ENCODE peak calls at places on chromosomes 1 and 21, in six cellular contexts. B is hepatocyte, J is fibroblast of lung, A is stomach, X is esophagus squamous epithelium, D is GM23338. Q is an unnamed sample.

GRCh38 chr1:199463521-199464127 is 563.9 kb upstream of the NR5A2 start:
- DNase-seq in B (peak; percentile 61), J (peak; percentile 69), A (peak; percentile 26), X (no peak), D (peak; percentile 88), Q (peak; percentile 51)

GRCh38 chr1:13708380-13709010 is 8.5 kb downstream of the PRDM2 start:
- DNase-seq in B (peak; percentile 38), J (no peak), A (no peak), X (no peak), D (no peak), Q (peak; percentile 52)

GRCh38 chr1:22641906-22642636 is 1.4 kb upstream of the C1QC start:
- DNase-seq in B (peak; percentile 85), J (peak; percentile 23), A (peak; percentile 88), X (no peak), D (peak; percentile 88), Q (no peak)

GRCh38 chr1:228798548-228798947 is 63.3 kb downstream of the RHOU start:
- DNase-seq in B (no peak), J (no peak), A (no peak), X (no peak), D (no peak), Q (no peak)

GRCh38 chr1:206020393-206021007 is 3.2 kb downstream of the CTSE start:
- DNase-seq in B (no peak), J (no peak), A (no peak), X (no peak), D (no peak), Q (no peak)

GRCh38 chr1:26142165-26142564 is 16.7 kb upstream of the FAM110D start:
- DNase-seq in B (no peak), J (no peak), A (no peak), X (no peak), D (no peak), Q (no peak)

GRCh38 chr1:109457819-109458218 is 8.5 kb upstream of the SYPL2 start:
- DNase-seq in B (no peak), J (no peak), A (no peak), X (no peak), D (no peak), Q (no peak)

GRCh38 chr1:175687699-175688098 is 55.7 kb downstream of the TNR start:
- DNase-seq in B (no peak), J (no peak), A (no peak), X (no peak), D (no peak), Q (no peak)

GRCh38 chr1:168365719-168366474 is 85.2 kb downstream of the TBX19 start:
- DNase-seq in B (peak; percentile 42), J (no peak), A (no peak), X (no peak), D (peak; percentile 44), Q (no peak)

GRCh38 chr1:226829105-226829504 is 41.3 kb upstream of the PSEN2 start:
- DNase-seq in B (no peak), J (no peak), A (no peak), X (no peak), D (no peak), Q (no peak)

GRCh38 chr1:160474392-160475242 is 48.4 kb downstream of the SLAMF6 start:
- DNase-seq in B (no peak), J (no peak), A (no peak), X (no peak), D (no peak), Q (no peak)

GRCh38 chr1:1162597-1163537 is 10.8 kb upstream of the TTLL10 start:
- DNase-seq in B (peak; percentile 93), J (no peak), A (peak; percentile 95), X (no peak), D (peak; percentile 72), Q (peak; percentile 72)

GRCh38 chr1:207822602-207823451 is 71.0 kb downstream of the CD46 start:
- DNase-seq in B (peak; percentile 30), J (no peak), A (peak; percentile 92), X (peak; percentile 58), D (peak; percentile 53), Q (no peak)

GRCh38 chr1:8230284-8230605 is 87.7 kb upstream of the SLC45A1 start:
- DNase-seq in B (no peak), J (no peak), A (no peak), X (no peak), D (no peak), Q (no peak)

GRCh38 chr1:39969531-39970270 is 14.8 kb downstream of the MFSD2A start:
- DNase-seq in B (no peak), J (no peak), A (no peak), X (no peak), D (no peak), Q (peak; percentile 79)

GRCh38 chr1:235595079-235595478 is 54.5 kb downstream of the GNG4 start:
- DNase-seq in B (no peak), J (no peak), A (no peak), X (no peak), D (no peak), Q (no peak)

GRCh38 chr1:116405241-116406135 is 32.4 kb downstream of the ATP1A1 start:
- DNase-seq in B (no peak), J (no peak), A (no peak), X (no peak), D (no peak), Q (no peak)

GRCh38 chr1:184518958-184519357 is 132.1 kb downstream of the C1orf21 start:
- DNase-seq in B (no peak), J (no peak), A (no peak), X (no peak), D (no peak), Q (no peak)

GRCh38 chr1:243621973-243622372 is 228.1 kb downstream of the AKT3 start:
- DNase-seq in B (no peak), J (peak; percentile 48), A (no peak), X (no peak), D (peak; percentile 37), Q (no peak)

GRCh38 chr1:203311368-203312301 is 6.3 kb downstream of the BTG2 start:
- DNase-seq in B (no peak), J (no peak), A (no peak), X (no peak), D (no peak), Q (no peak)

GRCh38 chr1:100762461-100762860 is 42.9 kb downstream of the VCAM1 start:
- DNase-seq in B (no peak), J (no peak), A (no peak), X (no peak), D (no peak), Q (no peak)

GRCh38 chr1:9047019-9047418 is 20.8 kb upstream of the SLC2A7 start:
- DNase-seq in B (no peak), J (no peak), A (no peak), X (no peak), D (no peak), Q (no peak)

GRCh38 chr1:85707267-85707989 is 805 bp downstream of the ZNHIT6 start:
- DNase-seq in B (no peak), J (peak; percentile 7), A (no peak), X (no peak), D (no peak), Q (no peak)

GRCh38 chr21:15617968-15618367 is 111.8 kb upstream of the USP25 start:
- DNase-seq in B (no peak), J (peak; percentile 76), A (no peak), X (no peak), D (peak; percentile 46), Q (peak; percentile 51)

GRCh38 chr1:160112370-160112769 is 3.2 kb upstream of the ATP1A2 start:
- DNase-seq in B (no peak), J (no peak), A (no peak), X (no peak), D (no peak), Q (no peak)

DNA sequence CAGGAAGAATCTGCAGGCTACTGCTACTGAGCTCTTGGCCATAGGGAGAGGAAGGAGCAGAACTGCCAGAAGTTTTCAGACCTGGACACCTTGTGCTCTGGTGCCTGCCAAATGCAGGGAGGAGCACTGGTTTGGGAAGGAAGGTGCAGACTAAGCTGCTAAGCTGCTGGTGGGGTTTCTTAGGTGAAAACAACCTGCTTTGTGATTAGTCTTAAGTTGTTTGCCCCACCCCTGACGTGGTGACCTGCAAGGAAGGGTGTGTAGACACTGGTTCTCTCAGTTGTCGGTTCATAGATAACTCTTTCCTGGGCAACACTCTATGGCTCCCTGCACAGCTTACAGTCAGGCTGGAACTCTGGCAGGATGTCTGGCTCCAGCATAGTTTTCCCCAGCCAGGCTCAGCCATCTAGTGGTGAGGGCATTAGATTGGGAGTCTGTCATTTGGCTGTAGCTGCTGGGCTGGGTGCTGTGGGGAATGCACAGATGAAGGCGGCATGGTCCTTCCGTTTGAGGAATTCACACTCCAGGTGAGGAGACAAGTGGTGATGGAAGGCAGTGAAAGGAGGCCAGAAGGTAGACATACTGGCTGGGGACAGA is 10.3 kb upstream of the S100A10 start:
- DNase-seq in B (no peak), J (no peak), A (no peak), X (no peak), D (peak; percentile 62), Q (no peak)
- TF ChIP-seq CTCF in B (no peak), J (peak; percentile 18), A (no peak), X (no peak), D (peak; percentile 57), Q (peak; percentile 54)

GRCh38 chr1:32247983-32248889 is 1.2 kb downstream of the FAM167B start:
- DNase-seq in B (peak; percentile 87), J (peak; percentile 52), A (peak; percentile 92), X (peak; percentile 28), D (peak; percentile 95), Q (peak; percentile 53)
- H3K27ac ChIP-seq in B (no peak overlapping the region), J (peak overlapping the region; percentile 64), A (peak overlapping the region; percentile 28), X (peak overlapping the region; percentile 83), D (peak overlapping the region; percentile 92), Q (no peak overlapping the region)

GRCh38 chr1:29640428-29640785 is 404.1 kb downstream of the PTPRU start:
- DNase-seq in B (no peak), J (no peak), A (no peak), X (no peak), D (no peak), Q (no peak)

GRCh38 chr1:29638281-29638680 is 402.0 kb downstream of the PTPRU start:
- DNase-seq in B (no peak), J (no peak), A (no peak), X (no peak), D (no peak), Q (no peak)

GRCh38 chr1:29639741-29640427 is 403.6 kb downstream of the PTPRU start:
- DNase-seq in B (no peak), J (peak; percentile 94), A (no peak), X (no peak), D (no peak), Q (peak; percentile 77)

GRCh38 chr1:29636936-29637335 is 400.6 kb downstream of the PTPRU start:
- DNase-seq in B (no peak), J (peak; percentile 15), A (no peak), X (no peak), D (no peak), Q (no peak)

DNA sequence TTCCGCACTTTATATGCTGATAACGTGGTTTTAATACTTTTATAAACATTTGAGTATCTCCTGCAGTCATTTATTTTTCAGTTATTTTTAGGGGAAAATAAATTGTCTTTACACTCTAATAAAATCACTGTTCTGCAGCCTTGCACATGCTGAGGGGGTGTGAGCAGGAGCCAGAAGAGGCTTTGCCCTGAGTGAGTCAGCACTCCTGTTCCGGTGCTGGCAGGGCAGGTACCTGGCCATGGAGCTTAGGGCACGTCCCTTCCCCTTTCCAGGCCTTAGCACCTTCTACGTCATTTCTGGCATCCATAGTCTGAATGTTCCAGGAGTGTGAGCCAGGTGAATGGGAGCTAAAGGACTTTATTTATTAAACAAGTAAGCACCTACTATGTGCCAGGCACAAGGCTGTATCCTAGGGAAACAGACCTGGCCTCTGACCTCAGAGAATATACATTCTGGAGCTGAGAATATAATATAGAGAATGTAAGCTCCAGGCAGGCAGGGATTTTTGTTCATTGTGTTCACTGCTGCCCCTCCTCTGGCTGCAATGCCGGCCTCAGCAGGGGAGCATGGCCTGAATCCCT is 402.9 kb downstream of the PTPRU start:
- DNase-seq in B (no peak), J (peak; percentile 9), A (no peak), X (no peak), D (no peak), Q (peak; percentile 66)
- H3K4me1 ChIP-seq in B (no peaks in the 10 kb centered on the region), J (no peaks in the 10 kb centered on the region), A (no peaks in the 10 kb centered on the region), X (no peaks in the 10 kb centered on the region), D (no peaks in the 10 kb centered on the region), Q (peaks cover 13% of the 10 kb centered on the region)

GRCh38 chr21:45010096-45010495 is 64.3 kb upstream of the ADARB1 start:
- DNase-seq in B (no peak), J (no peak), A (no peak), X (no peak), D (no peak), Q (peak; percentile 73)
- TF ChIP-seq CTCF in B (no peak), J (no peak), A (no peak), X (no peak), D (no peak), Q (peak; percentile 30)